ENCODE peak calls at places on chromosomes 3 and 15, in five cellular contexts. Y is activated B cell treated with CpG ODN at 0.5 μM for 24 hours, P is right atrium auricular region, Q is GM04504, X is NCI-H1105 treated with DMSO at 0.1 percent for 48 hours. R is an unnamed sample.

GRCh38 chr3:192564611-192565010 is 162.7 kb downstream of the FGF12 start:
- DNase-seq in X (no peak), P (no peak), Y (no peak), Q (no peak), R (no peak)

GRCh38 chr3:192864943-192865342 is 52.7 kb downstream of the MB21D2 start:
- DNase-seq in Y (no peak), X (no peak), P (no peak), Q (no peak), R (no peak)

GRCh38 chr3:8455451-8456117 is 46.0 kb upstream of the LMCD1 start:
- DNase-seq in Y (no peak), P (no peak), X (no peak), Q (no peak), R (no peak)

GRCh38 chr15:31292391-31293020 is 34.1 kb upstream of the KLF13 start:
- DNase-seq in P (no peak), X (no peak), Q (no peak), Y (no peak), R (no peak)

GRCh38 chr3:43236008-43236407 is 50.3 kb upstream of the SNRK start:
- DNase-seq in P (no peak), Y (no peak), Q (no peak), X (no peak), R (no peak)

GRCh38 chr15:57865294-57865693 is 158.8 kb downstream of the POLR2M start:
- DNase-seq in X (no peak), P (no peak), Y (no peak), Q (no peak), R (no peak)

GRCh38 chr3:9976736-9977709 is 9.6 kb downstream of the EMC3 start:
- DNase-seq in P (peak), X (no peak), Q (peak), Y (no peak), R (no peak)

GRCh38 chr3:24359102-24359501 is 135.5 kb downstream of the THRB start:
- DNase-seq in X (no peak), Q (no peak), P (no peak), Y (no peak), R (no peak)

GRCh38 chr3:40387001-40387894 is at the start of gene ENTPD3:
- DNase-seq in X (peak), P (no peak), Q (no peak), Y (no peak), R (no peak)

GRCh38 chr3:150179330-150179729 is 208.6 kb upstream of the PFN2 start:
- DNase-seq in P (no peak), X (no peak), Q (no peak), Y (no peak), R (no peak)

GRCh38 chr3:194731496-194732073 is 45.9 kb downstream of the FAM43A start:
- DNase-seq in Q (no peak), Y (no peak), P (no peak), X (no peak), R (no peak)

GRCh38 chr15:99550077-99550476 is 15.7 kb upstream of the MEF2A start:
- DNase-seq in P (no peak), Y (no peak), Q (no peak), X (no peak), R (no peak)

GRCh38 chr15:99305761-99306505 is 54.7 kb downstream of the LRRC28 start:
- DNase-seq in P (peak), X (peak), Y (no peak), Q (no peak), R (no peak)

GRCh38 chr15:99239545-99240198 is 9.7 kb downstream of the TTC23 start:
- DNase-seq in Y (no peak), X (no peak), P (no peak), Q (no peak), R (no peak)

GRCh38 chr15:57090460-57090859 is 172.0 kb downstream of the TCF12 start:
- DNase-seq in X (no peak), P (no peak), Q (no peak), Y (no peak), R (no peak)

GRCh38 chr3:38334656-38335055 is 11.9 kb upstream of the XYLB start:
- DNase-seq in X (no peak), P (no peak), Q (peak), Y (no peak), R (no peak)

GRCh38 chr3:63349583-63350177 is 71.6 kb downstream of the SYNPR start:
- DNase-seq in Q (no peak), X (peak), Y (no peak), P (no peak), R (no peak)

GRCh38 chr15:98649996-98650870 is 1.9 kb downstream of the IGF1R start:
- DNase-seq in P (peak), X (no peak), Q (no peak), Y (peak), R (peak)

GRCh38 chr3:160343132-160343531 is 55.9 kb downstream of the IFT80 start:
- DNase-seq in X (peak), P (no peak), Q (no peak), Y (no peak), R (no peak)

GRCh38 chr15:90153658-90154057 is 47.5 kb upstream of the SEMA4B start:
- DNase-seq in P (no peak), Q (no peak), Y (no peak), X (no peak), R (no peak)

GRCh38 chr3:86702381-86702958 is 288.5 kb downstream of the VGLL3 start:
- DNase-seq in X (peak), P (no peak), Q (no peak), Y (no peak), R (no peak)

GRCh38 chr15:71807125-71807629 is 3.2 kb upstream of the NR2E3 start:
- DNase-seq in P (no peak), Y (no peak), X (no peak), Q (no peak), R (no peak)

GRCh38 chr15:70323111-70323851 is 225.6 kb upstream of the TLE3 start:
- DNase-seq in Y (no peak), P (peak), Q (no peak), X (peak), R (no peak)

GRCh38 chr3:45164056-45164455 is 17.9 kb upstream of the CDCP1 start:
- DNase-seq in Y (no peak), P (no peak), Q (no peak), X (no peak), R (no peak)

GRCh38 chr3:138460536-138461205 is 26.3 kb downstream of the ESYT3 start:
- DNase-seq in X (no peak), P (no peak), Y (no peak), Q (no peak), R (no peak)

GRCh38 chr3:56989434-56990294 is 70.8 kb upstream of the SPATA12 start:
- DNase-seq in P (no peak), Y (no peak), X (no peak), Q (no peak), R (no peak)

GRCh38 chr3:177382944-177383343 is 185.7 kb upstream of the TBL1XR1 start:
- DNase-seq in Q (no peak), Y (no peak), X (no peak), P (no peak), R (no peak)

GRCh38 chr3:9916734-9917680 is at the start of gene IL17RC:
- DNase-seq in P (peak), Y (no peak), X (peak), Q (peak), R (no peak)

GRCh38 chr15:68614621-68615035 is 35.8 kb downstream of the CORO2B start:
- DNase-seq in P (no peak), Y (no peak), X (no peak), Q (no peak), R (no peak)

GRCh38 chr15:66388057-66388363 is 1.3 kb downstream of the MAP2K1 start:
- DNase-seq in P (no peak), Q (no peak), Y (no peak), X (no peak), R (no peak)

R was measured in memory B cell.